ENCODE peak calls at places on chromosomes 6 and 20, in nine cellular contexts. One of them, this sample, is unnamed.

GRCh38 chr6:158174514-158174913 is 6.4 kb downstream of the GTF2H5 start:
- DNase-seq in brain microvascular endothelial cell: peak
- DNase-seq in caudate nucleus: no peak
- DNase-seq in hippocampal formation: no peak
- DNase-seq in HS-27A: peak
- DNase-seq in M059J: peak
- DNase-seq in substantia nigra: no peak
- DNase-seq in ascending aorta: peak
- DNase-seq in OCI-M1: no peak
- DNase-seq in this sample: peak

GRCh38 chr6:127641905-127642304 is 64.9 kb downstream of the C6orf58 start:
- DNase-seq in caudate nucleus: no peak
- DNase-seq in OCI-M1: peak
- DNase-seq in brain microvascular endothelial cell: peak
- DNase-seq in substantia nigra: no peak
- DNase-seq in M059J: peak
- DNase-seq in ascending aorta: no peak
- DNase-seq in hippocampal formation: no peak
- DNase-seq in HS-27A: no peak
- DNase-seq in this sample: peak

GRCh38 chr6:21132856-21133610 is 460.5 kb upstream of the SOX4 start:
- DNase-seq in substantia nigra: no peak
- DNase-seq in brain microvascular endothelial cell: peak
- DNase-seq in OCI-M1: no peak
- DNase-seq in HS-27A: no peak
- DNase-seq in M059J: no peak
- DNase-seq in hippocampal formation: no peak
- DNase-seq in ascending aorta: no peak
- DNase-seq in caudate nucleus: no peak
- DNase-seq in this sample: no peak

GRCh38 chr20:64188682-64189529 is 24.7 kb downstream of the MYT1 start:
- DNase-seq in substantia nigra: no peak
- DNase-seq in M059J: peak
- DNase-seq in hippocampal formation: no peak
- DNase-seq in caudate nucleus: no peak
- DNase-seq in HS-27A: no peak
- DNase-seq in ascending aorta: no peak
- DNase-seq in OCI-M1: no peak
- DNase-seq in brain microvascular endothelial cell: peak
- DNase-seq in this sample: no peak

GRCh38 chr20:61930776-61931475 is 134.8 kb downstream of the TAF4 start:
- DNase-seq in ascending aorta: no peak
- DNase-seq in substantia nigra: no peak
- DNase-seq in OCI-M1: no peak
- DNase-seq in M059J: no peak
- DNase-seq in HS-27A: no peak
- DNase-seq in hippocampal formation: no peak
- DNase-seq in caudate nucleus: no peak
- DNase-seq in brain microvascular endothelial cell: no peak
- DNase-seq in this sample: no peak

GRCh38 chr20:8187740-8188139 is 55.7 kb downstream of the PLCB1 start:
- DNase-seq in HS-27A: no peak
- DNase-seq in OCI-M1: peak
- DNase-seq in brain microvascular endothelial cell: peak
- DNase-seq in substantia nigra: no peak
- DNase-seq in M059J: no peak
- DNase-seq in caudate nucleus: no peak
- DNase-seq in ascending aorta: no peak
- DNase-seq in hippocampal formation: no peak
- DNase-seq in this sample: no peak

GRCh38 chr6:9422138-9422537 is 986.8 kb upstream of the SLC35B3 start:
- DNase-seq in OCI-M1: no peak
- DNase-seq in caudate nucleus: no peak
- DNase-seq in HS-27A: no peak
- DNase-seq in hippocampal formation: no peak
- DNase-seq in M059J: no peak
- DNase-seq in ascending aorta: no peak
- DNase-seq in substantia nigra: no peak
- DNase-seq in brain microvascular endothelial cell: no peak
- DNase-seq in this sample: no peak

GRCh38 chr6:34154668-34155447 is 9.0 kb upstream of the GRM4 start:
- DNase-seq in OCI-M1: peak
- DNase-seq in brain microvascular endothelial cell: peak
- DNase-seq in caudate nucleus: peak
- DNase-seq in ascending aorta: peak
- DNase-seq in HS-27A: no peak
- DNase-seq in hippocampal formation: peak
- DNase-seq in M059J: peak
- DNase-seq in substantia nigra: no peak
- DNase-seq in this sample: no peak

GRCh38 chr6:116397960-116398359 is 27.2 kb downstream of the DSE start:
- DNase-seq in HS-27A: peak
- DNase-seq in brain microvascular endothelial cell: no peak
- DNase-seq in OCI-M1: no peak
- DNase-seq in hippocampal formation: no peak
- DNase-seq in ascending aorta: no peak
- DNase-seq in M059J: peak
- DNase-seq in substantia nigra: no peak
- DNase-seq in caudate nucleus: no peak
- DNase-seq in this sample: no peak

GRCh38 chr6:166902211-166902755 is 54.1 kb downstream of the RNASET2 start:
- DNase-seq in substantia nigra: no peak
- DNase-seq in M059J: no peak
- DNase-seq in hippocampal formation: no peak
- DNase-seq in caudate nucleus: no peak
- DNase-seq in brain microvascular endothelial cell: no peak
- DNase-seq in ascending aorta: no peak
- DNase-seq in HS-27A: no peak
- DNase-seq in OCI-M1: no peak
- DNase-seq in this sample: no peak

GRCh38 chr20:23311932-23312331 is 38.7 kb upstream of the NXT1 start:
- DNase-seq in OCI-M1: peak
- DNase-seq in substantia nigra: no peak
- DNase-seq in ascending aorta: no peak
- DNase-seq in brain microvascular endothelial cell: peak
- DNase-seq in hippocampal formation: no peak
- DNase-seq in M059J: no peak
- DNase-seq in caudate nucleus: no peak
- DNase-seq in HS-27A: no peak
- DNase-seq in this sample: no peak

GRCh38 chr6:80457044-80457933 is 350.8 kb downstream of the BCKDHB start:
- DNase-seq in ascending aorta: peak
- DNase-seq in caudate nucleus: no peak
- DNase-seq in brain microvascular endothelial cell: peak
- DNase-seq in hippocampal formation: peak
- DNase-seq in M059J: peak
- DNase-seq in OCI-M1: no peak
- DNase-seq in HS-27A: no peak
- DNase-seq in substantia nigra: no peak
- DNase-seq in this sample: peak

GRCh38 chr20:58639182-58640146 is 11.6 kb upstream of the STX16 start:
- DNase-seq in brain microvascular endothelial cell: no peak
- DNase-seq in OCI-M1: no peak
- DNase-seq in M059J: no peak
- DNase-seq in hippocampal formation: no peak
- DNase-seq in HS-27A: no peak
- DNase-seq in caudate nucleus: no peak
- DNase-seq in ascending aorta: peak
- DNase-seq in substantia nigra: no peak
- DNase-seq in this sample: no peak

GRCh38 chr6:139520321-139520768 is 145.9 kb upstream of the CITED2 start:
- DNase-seq in OCI-M1: peak
- DNase-seq in hippocampal formation: no peak
- DNase-seq in substantia nigra: no peak
- DNase-seq in brain microvascular endothelial cell: no peak
- DNase-seq in caudate nucleus: no peak
- DNase-seq in M059J: peak
- DNase-seq in ascending aorta: no peak
- DNase-seq in HS-27A: no peak
- DNase-seq in this sample: no peak

GRCh38 chr6:29726795-29727194 is 3.6 kb downstream of the HLA-F start:
- DNase-seq in brain microvascular endothelial cell: no peak
- DNase-seq in ascending aorta: no peak
- DNase-seq in caudate nucleus: no peak
- DNase-seq in substantia nigra: no peak
- DNase-seq in hippocampal formation: no peak
- DNase-seq in M059J: no peak
- DNase-seq in HS-27A: no peak
- DNase-seq in OCI-M1: no peak
- DNase-seq in this sample: no peak

GRCh38 chr6:149831380-149831820 is 32.8 kb downstream of the LRP11 start:
- DNase-seq in HS-27A: no peak
- DNase-seq in substantia nigra: peak
- DNase-seq in caudate nucleus: no peak
- DNase-seq in ascending aorta: no peak
- DNase-seq in OCI-M1: no peak
- DNase-seq in brain microvascular endothelial cell: no peak
- DNase-seq in hippocampal formation: peak
- DNase-seq in M059J: no peak
- DNase-seq in this sample: no peak